ENCODE peak calls at places on chromosomes 6 and 20, in ten cellular contexts. E is naive thymus-derived CD8-positive, alpha-beta T cell; R is Right ventricle myocardium superior; X is PC-3; T is MM.1S; A is skeletal muscle cell; K is activated gamma-delta T cell treated with Interleukin-2 at 50 U/mL for 16 hours; W is heart left ventricle; B is activated CD4-positive, alpha-beta T cell treated with anti-CD3 and anti-CD28 coated beads, Interleukin-2, amount 10 ng/mL, durations not matched to agents 7 days and 5 days; Y is anterior cingulate cortex. S is an unnamed sample.

GRCh38 chr6:43308101-43308989 is at the start of gene CRIP3:
- DNase-seq in E (peak; percentile 47), R (peak; percentile 70), X (peak; percentile 64), T (peak; percentile 39), A (peak; percentile 6), K (peak; percentile 44), W (peak; percentile 64), B (peak; percentile 53), Y (no peak), S (peak; percentile 50)

GRCh38 chr6:317452-318144 is 25.3 kb downstream of the DUSP22 start:
- DNase-seq in E (no peak), R (no peak), X (no peak), T (no peak), A (no peak), K (no peak), W (no peak), B (no peak), Y (no peak), S (no peak)

GRCh38 chr20:61878478-61879302 is 187.0 kb downstream of the TAF4 start:
- DNase-seq in E (no peak), R (peak; percentile 16), X (no peak), T (no peak), A (no peak), K (no peak), W (no peak), B (no peak), Y (no peak), S (no peak)

GRCh38 chr6:71072508-71072907 is 115.6 kb upstream of the B3GAT2 start:
- DNase-seq in E (no peak), R (no peak), X (no peak), T (no peak), A (peak; percentile 47), K (no peak), W (no peak), B (no peak), Y (no peak), S (no peak)

GRCh38 chr6:88519227-88520019 is 353.3 kb upstream of the CNR1 start:
- DNase-seq in E (no peak), R (no peak), X (no peak), T (no peak), A (no peak), K (no peak), W (no peak), B (no peak), Y (no peak), S (no peak)

GRCh38 chr6:100232791-100233573 is 231.7 kb downstream of the SIM1 start:
- DNase-seq in E (no peak), R (no peak), X (peak; percentile 55), T (no peak), A (no peak), K (no peak), W (no peak), B (no peak), Y (no peak), S (peak; percentile 25)

GRCh38 chr20:44217342-44218092 is 6.9 kb upstream of the OSER1 start:
- DNase-seq in E (peak; percentile 66), R (peak; percentile 71), X (peak; percentile 91), T (peak; percentile 46), A (no peak), K (peak; percentile 70), W (peak; percentile 65), B (peak; percentile 84), Y (peak; percentile 40), S (peak; percentile 83)

GRCh38 chr20:20231528-20232298 is 136.2 kb upstream of the INSM1 start:
- DNase-seq in E (no peak), R (no peak), X (no peak), T (no peak), A (no peak), K (no peak), W (no peak), B (no peak), Y (no peak), S (no peak)

GRCh38 chr6:45959534-45960195 is 56.0 kb downstream of the CLIC5 start:
- DNase-seq in E (no peak), R (no peak), X (peak; percentile 71), T (no peak), A (peak; percentile 37), K (no peak), W (no peak), B (no peak), Y (no peak), S (peak; percentile 67)

GRCh38 chr20:61333484-61334108 is 81.5 kb downstream of the CDH4 start:
- DNase-seq in E (no peak), R (no peak), X (no peak), T (no peak), A (no peak), K (no peak), W (no peak), B (no peak), Y (no peak), S (no peak)

GRCh38 chr6:161272600-161273355 is 1.1 kb downstream of the AGPAT4 start:
- DNase-seq in E (no peak), R (no peak), X (no peak), T (no peak), A (no peak), K (no peak), W (no peak), B (no peak), Y (no peak), S (peak; percentile 51)

GRCh38 chr6:35850209-35850608 is 45.1 kb downstream of the LHFPL5 start:
- DNase-seq in E (no peak), R (no peak), X (no peak), T (no peak), A (no peak), K (no peak), W (no peak), B (no peak), Y (no peak), S (no peak)

GRCh38 chr6:43671011-43671800 is 16.4 kb downstream of the MRPS18A start:
- DNase-seq in E (no peak), R (no peak), X (no peak), T (no peak), A (no peak), K (no peak), W (no peak), B (no peak), Y (no peak), S (no peak)

GRCh38 chr6:95249176-95249575 is 328.2 kb upstream of the MANEA start:
- DNase-seq in E (no peak), R (no peak), X (no peak), T (no peak), A (no peak), K (no peak), W (no peak), B (no peak), Y (no peak), S (no peak)

GRCh38 chr6:147395158-147395557 is 113.3 kb upstream of the SAMD5 start:
- DNase-seq in E (no peak), R (no peak), X (no peak), T (no peak), A (no peak), K (no peak), W (no peak), B (no peak), Y (no peak), S (no peak)

GRCh38 chr20:45436732-45437485 is 21.0 kb downstream of the PIGT start:
- DNase-seq in E (peak; percentile 87), R (peak; percentile 94), X (peak; percentile 92), T (peak; percentile 91), A (peak; percentile 29), K (peak; percentile 91), W (peak; percentile 90), B (peak; percentile 87), Y (peak; percentile 86), S (peak; percentile 92)

GRCh38 chr20:22904905-22905304 is 130.2 kb upstream of the SSTR4 start:
- DNase-seq in E (no peak), R (no peak), X (no peak), T (no peak), A (no peak), K (no peak), W (no peak), B (no peak), Y (no peak), S (no peak)

GRCh38 chr6:133890941-133891813 is 2.3 kb downstream of the TCF21 start:
- DNase-seq in E (no peak), R (peak; percentile 65), X (no peak), T (peak; percentile 8), A (no peak), K (no peak), W (no peak), B (peak; percentile 17), Y (no peak), S (peak; percentile 39)

GRCh38 chr6:148177589-148178233 is 164.9 kb upstream of the SASH1 start:
- DNase-seq in E (no peak), R (peak; percentile 78), X (peak; percentile 74), T (no peak), A (peak; percentile 10), K (no peak), W (peak; percentile 53), B (peak; percentile 18), Y (peak; percentile 17), S (peak; percentile 52)

GRCh38 chr6:123629234-123629941 is 7.4 kb downstream of the TRDN start:
- DNase-seq in E (no peak), R (no peak), X (no peak), T (no peak), A (no peak), K (no peak), W (no peak), B (no peak), Y (no peak), S (no peak)

GRCh38 chr6:149983145-149983544 is 19.4 kb downstream of the ULBP1 start:
- DNase-seq in E (no peak), R (no peak), X (no peak), T (no peak), A (no peak), K (no peak), W (no peak), B (no peak), Y (no peak), S (no peak)

GRCh38 chr6:166825553-166826145 is 130.7 kb downstream of the RNASET2 start:
- DNase-seq in E (no peak), R (no peak), X (peak; percentile 63), T (no peak), A (peak; percentile 10), K (no peak), W (no peak), B (no peak), Y (no peak), S (no peak)

GRCh38 chr6:21486115-21486514 is 107.4 kb upstream of the SOX4 start:
- DNase-seq in E (no peak), R (no peak), X (no peak), T (no peak), A (no peak), K (no peak), W (no peak), B (no peak), Y (no peak), S (no peak)

GRCh38 chr6:16295060-16295459 is 56.7 kb downstream of the GMPR start:
- DNase-seq in E (no peak), R (no peak), X (no peak), T (no peak), A (no peak), K (no peak), W (no peak), B (no peak), Y (no peak), S (no peak)

GRCh38 chr6:84618046-84618752 is 146.2 kb downstream of the TBX18 start:
- DNase-seq in E (no peak), R (no peak), X (peak; percentile 81), T (no peak), A (peak; percentile 64), K (no peak), W (no peak), B (no peak), Y (no peak), S (no peak)

GRCh38 chr20:36035720-36036119 is 67.3 kb downstream of the CNBD2 start:
- DNase-seq in E (no peak), R (no peak), X (peak; percentile 92), T (no peak), A (no peak), K (no peak), W (no peak), B (no peak), Y (no peak), S (no peak)

GRCh38 chr6:126335210-126335609 is 4.7 kb upstream of the CENPW start:
- DNase-seq in E (no peak), R (no peak), X (peak; percentile 4), T (no peak), A (no peak), K (no peak), W (no peak), B (no peak), Y (no peak), S (no peak)

GRCh38 chr6:31946370-31946885 is 533 bp downstream of the CFB start:
- DNase-seq in E (no peak), R (no peak), X (no peak), T (no peak), A (no peak), K (no peak), W (no peak), B (no peak), Y (no peak), S (no peak)